ENCODE peak calls at places on chromosomes 1 and 21, in eight cellular contexts. P, N, Y, D, T, Z, W and M are unnamed samples. For H3K4me1, the result is how much of the 10 kb centered on the place peaks cover.

GRCh38 chr1:119773711-119774241 is 5.1 kb upstream of the HMGCS2 start:
- DNase-seq in P (no peak), N (peak), Y (no peak), D (peak), T (peak), Z (no peak), W (no peak), M (peak)

GRCh38 chr1:153324912-153325311 is 12.2 kb upstream of the PGLYRP3 start:
- DNase-seq in P (no peak), N (no peak), Y (no peak), D (no peak), T (no peak), Z (no peak), W (no peak), M (no peak)

GRCh38 chr21:45834026-45834715 is 147.4 kb upstream of the COL6A1 start:
- DNase-seq in P (no peak), N (no peak), Y (no peak), D (no peak), T (no peak), Z (no peak), W (no peak), M (no peak)

GRCh38 chr1:154218545-154218944 is 2.2 kb upstream of the UBAP2L start:
- DNase-seq in P (no peak), N (no peak), Y (no peak), D (no peak), T (no peak), Z (no peak), W (no peak), M (no peak)

GRCh38 chr1:116988908-116989307 is 12.7 kb upstream of the CD101 start:
- DNase-seq in P (no peak), N (no peak), Y (no peak), D (peak), T (no peak), Z (no peak), W (no peak), M (no peak)

GRCh38 chr1:18037651-18038050 is 69.9 kb upstream of the IGSF21 start:
- DNase-seq in P (no peak), N (no peak), Y (no peak), D (no peak), T (no peak), Z (no peak), W (no peak), M (no peak)

GRCh38 chr1:93629101-93630059 is 52.3 kb downstream of the BCAR3 start:
- DNase-seq in P (peak), N (peak), Y (no peak), D (peak), T (peak), Z (peak), W (peak), M (peak)

GRCh38 chr1:36384542-36385409 is 948 bp downstream of the STK40 start:
- DNase-seq in P (peak), N (peak), Y (peak), D (peak), T (no peak), Z (peak), W (peak), M (peak)

GRCh38 chr1:23577056-23577985 is 18.0 kb upstream of the ID3 start:
- DNase-seq in P (peak), N (peak), Y (peak), D (peak), T (no peak), Z (peak), W (peak), M (no peak)

GRCh38 chr1:115833806-115834205 is 7.1 kb downstream of the NHLH2 start:
- DNase-seq in P (no peak), N (no peak), Y (no peak), D (no peak), T (no peak), Z (no peak), W (no peak), M (peak)

GRCh38 chr1:208437416-208437815 is 193.2 kb upstream of the PLXNA2 start:
- DNase-seq in P (no peak), N (peak), Y (no peak), D (peak), T (no peak), Z (no peak), W (no peak), M (no peak)

GRCh38 chr1:27402349-27402754 is 9.9 kb downstream of the GPR3 start:
- DNase-seq in P (peak), N (peak), Y (peak), D (peak), T (no peak), Z (peak), W (peak), M (peak)

GRCh38 chr1:197675475-197676324 is 99.6 kb downstream of the DENND1B start:
- DNase-seq in P (peak), N (no peak), Y (peak), D (peak), T (no peak), Z (peak), W (peak), M (peak)

DNA sequence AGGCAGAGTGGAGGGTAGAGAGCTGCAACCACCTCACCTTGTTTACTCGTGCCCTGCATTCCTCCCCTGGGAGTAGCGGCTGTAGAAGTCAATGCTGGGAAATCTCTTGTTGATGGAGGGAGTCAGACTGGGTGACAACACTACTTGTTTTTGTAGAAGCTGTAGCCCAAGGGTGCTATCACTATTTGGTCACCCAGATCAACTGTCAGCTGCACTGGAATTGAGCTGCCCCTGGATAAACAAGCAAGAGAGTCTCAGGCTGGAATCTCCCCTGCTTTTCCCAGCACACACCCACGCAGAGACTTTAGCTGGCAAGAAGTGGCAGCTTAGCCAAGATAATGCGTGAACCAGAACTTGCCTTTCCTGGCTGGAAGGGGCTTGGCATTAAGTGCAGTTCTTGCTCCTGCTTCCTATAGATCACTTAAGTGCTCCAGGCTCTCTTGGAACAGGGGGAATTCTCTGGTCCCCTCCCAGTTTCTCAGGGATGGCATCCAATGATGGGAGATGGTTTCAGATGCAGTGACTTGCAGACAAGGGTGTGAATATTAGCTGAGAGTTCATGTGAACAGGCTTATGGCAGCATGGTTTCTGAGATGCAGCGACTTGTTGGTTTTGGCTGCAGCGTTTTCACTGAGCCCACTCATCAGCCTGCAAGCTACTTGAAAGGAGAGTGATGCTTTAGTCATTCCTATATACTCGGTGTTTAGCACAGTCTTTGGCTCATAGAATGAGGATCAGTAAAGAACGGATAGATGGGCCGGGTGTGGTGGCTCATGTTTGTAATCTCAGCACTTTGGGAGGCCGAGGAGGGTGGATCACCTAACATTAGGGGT is 16.8 kb downstream of the ATP2B4 start:
- DNase-seq in P (no peak), N (no peak), Y (no peak), D (peak), T (no peak), Z (no peak), W (no peak), M (no peak)
- H3K4me1 ChIP-seq in P (under half), N (under half), Y (under half), D (half or more), T (under half), Z (under half), W (under half), M (under half)

DNA sequence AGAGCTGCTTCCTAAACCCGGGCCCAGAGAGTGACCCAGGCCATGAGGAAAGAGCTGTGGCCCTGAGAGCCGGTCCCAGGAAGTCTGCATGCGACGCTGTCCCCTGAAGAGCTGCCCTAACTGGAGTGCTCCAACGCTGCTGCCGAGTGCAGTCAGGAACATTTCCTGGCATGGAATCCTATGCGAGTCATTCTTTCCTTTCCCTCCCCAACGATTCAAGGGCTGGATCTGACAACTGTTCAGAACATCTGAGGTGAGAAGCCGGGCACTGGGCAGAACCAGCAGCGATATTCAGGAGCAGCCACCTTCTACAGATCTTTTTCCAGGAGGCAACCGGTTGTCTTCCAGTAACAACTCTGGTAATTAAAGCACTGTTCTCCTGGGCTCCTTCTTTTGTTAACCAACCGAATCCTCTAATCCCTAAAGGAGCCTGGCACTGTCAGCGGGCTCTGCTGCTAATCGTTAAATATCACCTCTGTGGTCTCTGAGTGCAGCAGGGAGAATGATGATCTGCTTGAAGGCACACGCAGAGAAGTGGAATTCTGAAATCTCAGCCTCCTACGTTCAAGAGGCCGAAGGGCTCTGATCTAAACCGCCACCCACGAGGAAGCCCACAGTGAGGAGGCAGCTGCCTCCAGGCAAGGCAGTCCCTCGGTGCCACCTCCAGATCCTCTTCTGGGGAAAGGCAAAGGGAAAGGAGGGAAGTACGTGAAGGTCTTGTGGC is 55.8 kb downstream of the SLC45A1 start:
- DNase-seq in P (peak), N (peak), Y (peak), D (peak), T (peak), Z (peak), W (peak), M (peak)
- H3K4me3 ChIP-seq in P (no peak), N (no peak), Y (peak), D (peak), T (no peak), Z (no peak), W (no peak), M (peak)

GRCh38 chr21:42565206-42565810 is 51.7 kb downstream of the SLC37A1 start:
- DNase-seq in P (no peak), N (no peak), Y (peak), D (no peak), T (no peak), Z (no peak), W (peak), M (no peak)

GRCh38 chr21:42563261-42564045 is 49.8 kb downstream of the SLC37A1 start:
- DNase-seq in P (no peak), N (no peak), Y (peak), D (no peak), T (no peak), Z (no peak), W (peak), M (no peak)

GRCh38 chr21:42565886-42566523 is 52.4 kb downstream of the SLC37A1 start:
- DNase-seq in P (no peak), N (no peak), Y (peak), D (no peak), T (no peak), Z (no peak), W (peak), M (no peak)

GRCh38 chr21:42562816-42563215 is 49.2 kb downstream of the SLC37A1 start:
- DNase-seq in P (no peak), N (no peak), Y (no peak), D (no peak), T (no peak), Z (no peak), W (peak), M (no peak)

GRCh38 chr21:42564561-42564971 is 50.9 kb downstream of the SLC37A1 start:
- DNase-seq in P (no peak), N (no peak), Y (peak), D (no peak), T (no peak), Z (no peak), W (no peak), M (no peak)
- H3K4me1 ChIP-seq in P (under half), N (under half), Y (under half), D (under half), T (under half), Z (under half), W (under half), M (under half)

GRCh38 chr1:204711103-204711946 is 25.8 kb upstream of the LRRN2 start:
- DNase-seq in P (no peak), N (no peak), Y (no peak), D (no peak), T (no peak), Z (peak), W (no peak), M (no peak)

GRCh38 chr1:204709021-204709420 is 23.5 kb upstream of the LRRN2 start:
- DNase-seq in P (no peak), N (no peak), Y (no peak), D (no peak), T (no peak), Z (no peak), W (no peak), M (no peak)

GRCh38 chr1:204711947-204712701 is 26.6 kb upstream of the LRRN2 start:
- DNase-seq in P (no peak), N (no peak), Y (no peak), D (no peak), T (no peak), Z (peak), W (no peak), M (peak)

GRCh38 chr1:204712718-204713430 is 27.3 kb upstream of the LRRN2 start:
- DNase-seq in P (no peak), N (no peak), Y (no peak), D (no peak), T (no peak), Z (no peak), W (no peak), M (no peak)

DNA sequence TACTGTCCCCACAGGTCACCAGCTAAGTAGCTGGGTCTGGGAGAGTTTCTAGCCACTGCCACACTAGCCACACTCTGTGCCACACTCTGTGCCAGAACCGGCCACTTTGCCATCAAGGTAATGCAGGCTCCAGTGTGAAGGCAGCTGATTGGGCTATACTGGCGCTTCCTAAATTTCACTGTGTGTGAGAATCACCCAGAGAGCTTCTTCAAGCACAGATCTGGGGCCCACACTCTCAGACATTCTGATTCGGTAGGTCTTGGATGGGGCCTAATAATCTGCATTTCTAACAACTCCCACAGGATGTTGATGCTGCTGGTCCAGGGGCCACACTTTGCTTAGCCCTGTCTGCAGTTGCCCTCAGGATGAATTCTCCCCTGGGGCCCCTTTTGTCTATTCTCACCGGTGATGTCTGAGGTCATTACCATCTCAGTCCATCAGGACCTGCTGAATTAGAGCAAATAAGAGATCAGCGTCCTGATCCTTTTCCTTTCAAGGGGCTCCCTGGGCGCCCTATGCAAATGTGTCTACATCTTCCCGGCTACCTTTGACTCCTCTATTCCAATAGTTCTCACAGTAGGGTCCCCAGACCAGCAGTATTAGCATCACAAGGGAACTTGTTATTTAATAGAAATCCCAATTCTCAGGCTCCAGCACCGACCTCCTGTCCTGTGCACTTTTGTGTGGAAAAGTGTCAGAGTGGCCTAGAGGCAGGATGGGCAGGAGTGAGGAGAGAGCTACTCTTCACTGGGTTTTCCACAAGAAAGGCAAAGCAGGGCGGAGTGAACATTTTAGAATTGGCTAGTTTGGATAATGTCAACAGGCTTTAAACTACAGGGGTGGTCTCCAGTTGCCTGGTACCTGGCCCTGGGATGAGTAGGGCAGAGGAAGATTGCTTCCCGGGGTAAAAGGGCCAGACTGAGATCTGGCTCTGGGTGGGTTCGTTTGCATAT is 24.7 kb upstream of the LRRN2 start:
- DNase-seq in P (no peak), N (no peak), Y (no peak), D (no peak), T (no peak), Z (no peak), W (no peak), M (peak)
- H3K4me3 ChIP-seq in P (no peak), N (no peak), Y (no peak), D (no peak), T (no peak), Z (no peak), W (no peak), M (no peak)

GRCh38 chr1:16366722-16367257 is at the start of gene SZRD1:
- DNase-seq in P (peak), N (peak), Y (peak), D (peak), T (peak), Z (peak), W (peak), M (peak)
- H3K4me1 ChIP-seq in P (under half), N (under half), Y (under half), D (under half), T (under half), Z (under half), W (under half), M (under half)

GRCh38 chr1:85465791-85466134 is 804 bp upstream of the DDAH1 start:
- DNase-seq in P (no peak), N (no peak), Y (no peak), D (peak), T (no peak), Z (no peak), W (no peak), M (no peak)
- H3K4me3 ChIP-seq in P (no peak), N (peak), Y (no peak), D (peak), T (peak), Z (peak), W (no peak), M (peak)

GRCh38 chr1:19074361-19074901 is 118.0 kb upstream of the IFFO2 start:
- DNase-seq in P (no peak), N (no peak), Y (no peak), D (no peak), T (no peak), Z (no peak), W (no peak), M (no peak)
- H3K4me1 ChIP-seq in P (under half), N (under half), Y (under half), D (under half), T (under half), Z (under half), W (under half), M (under half)

DNA sequence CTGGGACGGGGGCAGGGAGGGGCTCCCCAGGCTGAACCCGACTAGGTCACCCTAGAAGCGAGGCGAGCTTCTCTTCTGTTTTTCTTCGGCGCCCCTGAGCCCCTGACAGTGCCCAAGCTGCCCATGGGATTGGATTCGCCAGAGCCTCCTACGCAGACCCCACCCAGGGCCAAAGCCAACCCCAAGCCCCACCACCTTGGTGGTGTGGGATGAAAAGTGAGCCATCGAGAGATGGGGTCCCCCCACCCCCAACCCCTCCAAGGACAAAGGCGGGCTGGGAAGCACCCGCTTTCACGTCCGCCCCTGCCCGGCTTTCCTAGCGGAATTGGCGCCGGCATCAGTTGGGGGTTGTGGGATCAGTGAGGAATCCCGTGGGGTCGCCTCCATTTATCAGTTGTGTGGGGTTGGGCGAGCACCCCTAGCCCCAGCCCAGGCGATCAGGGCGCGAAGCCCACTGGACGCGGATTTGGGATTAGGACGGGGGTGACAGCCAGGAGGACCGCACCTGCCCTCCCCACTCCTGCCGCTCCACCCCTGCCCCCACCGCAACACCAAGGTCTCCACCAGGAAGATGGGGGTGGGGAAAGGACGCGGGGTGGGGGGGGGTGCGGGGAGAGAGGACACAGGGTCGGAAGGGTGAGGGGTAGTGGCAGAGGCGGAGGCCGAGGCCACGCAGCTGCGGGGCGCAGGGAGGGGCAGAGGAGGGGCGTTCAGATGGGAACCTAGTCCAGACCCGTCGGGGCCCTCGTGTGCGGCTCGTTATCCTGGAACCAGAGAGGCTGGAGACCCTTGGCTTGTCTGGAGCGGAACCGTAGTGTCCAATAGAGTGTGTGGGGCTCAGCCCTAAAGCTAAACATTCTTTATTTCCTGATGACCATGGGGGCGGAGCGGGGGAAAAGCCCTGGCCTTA is 4.4 kb downstream of the TSPEAR start:
- DNase-seq in P (no peak), N (no peak), Y (peak), D (no peak), T (no peak), Z (no peak), W (no peak), M (peak)
- H3K4me3 ChIP-seq in P (no peak), N (no peak), Y (no peak), D (no peak), T (no peak), Z (no peak), W (no peak), M (peak)

GRCh38 chr1:211579434-211580302 is 707 bp upstream of the SLC30A1 start:
- DNase-seq in P (peak), N (peak), Y (no peak), D (peak), T (no peak), Z (peak), W (no peak), M (peak)
- H3K4me1 ChIP-seq in P (under half), N (under half), Y (under half), D (half or more), T (under half), Z (under half), W (under half), M (under half)